ENCODE peak calls at places on chromosome 7, in four cellular contexts. A is GM12878, E is HepG2, P is K562. V is an unnamed sample.
A peak's percentile ranks its signal among the peaks of the same experiment; 100 is the strongest.

GRCh38 chr7:158413962-158414961 is 173.4 kb downstream of the PTPRN2 start:
- DNase-seq in A (no peak), E (no peak), P (peak; percentile 25), V (peak; percentile 21)

GRCh38 chr7:96636342-96636865 is 73.2 kb downstream of the SEM1 start:
- DNase-seq in A (no peak), E (no peak), P (no peak), V (no peak)

GRCh38 chr7:106563466-106564150 is 97.3 kb downstream of the CCDC71L start:
- DNase-seq in A (no peak), E (no peak), P (peak; percentile 65), V (no peak)

GRCh38 chr7:106891545-106892410 is 26.7 kb downstream of the PIK3CG start:
- DNase-seq in A (no peak), E (no peak), P (peak; percentile 44), V (no peak)

GRCh38 chr7:156722427-156722826 is 81.9 kb downstream of the RNF32 start:
- DNase-seq in A (no peak), E (no peak), P (no peak), V (no peak)

GRCh38 chr7:157151626-157152339 is 13.1 kb downstream of the UBE3C start:
- DNase-seq in A (no peak), E (no peak), P (no peak), V (no peak)

GRCh38 chr7:101878938-101879337 is 61.5 kb downstream of the CUX1 start:
- DNase-seq in A (no peak), E (no peak), P (no peak), V (no peak)

GRCh38 chr7:80088705-80089104 is 45.9 kb upstream of the GNAI1 start:
- DNase-seq in A (no peak), E (no peak), P (no peak), V (no peak)

GRCh38 chr7:155804897-155805825 is 7.1 kb downstream of the SHH start:
- DNase-seq in A (no peak), E (no peak), P (peak; percentile 79), V (peak; percentile 83)

GRCh38 chr7:128740996-128741395 is 1.8 kb downstream of the CALU start:
- DNase-seq in A (no peak), E (no peak), P (peak; percentile 44), V (no peak)

GRCh38 chr7:28904539-28905143 is 53.5 kb downstream of the TRIL start:
- DNase-seq in A (no peak), E (no peak), P (no peak), V (no peak)

GRCh38 chr7:137987563-137987962 is 14.3 kb downstream of the CREB3L2 start:
- DNase-seq in A (no peak), E (no peak), P (no peak), V (no peak)

GRCh38 chr7:137987968-137988367 is 13.9 kb downstream of the CREB3L2 start:
- DNase-seq in A (peak; percentile 61), E (no peak), P (no peak), V (no peak)

GRCh38 chr7:137990251-137990901 is 11.5 kb downstream of the CREB3L2 start:
- DNase-seq in A (no peak), E (no peak), P (no peak), V (no peak)

GRCh38 chr7:137989127-137989526 is 12.8 kb downstream of the CREB3L2 start:
- DNase-seq in A (no peak), E (no peak), P (no peak), V (no peak)

DNA sequence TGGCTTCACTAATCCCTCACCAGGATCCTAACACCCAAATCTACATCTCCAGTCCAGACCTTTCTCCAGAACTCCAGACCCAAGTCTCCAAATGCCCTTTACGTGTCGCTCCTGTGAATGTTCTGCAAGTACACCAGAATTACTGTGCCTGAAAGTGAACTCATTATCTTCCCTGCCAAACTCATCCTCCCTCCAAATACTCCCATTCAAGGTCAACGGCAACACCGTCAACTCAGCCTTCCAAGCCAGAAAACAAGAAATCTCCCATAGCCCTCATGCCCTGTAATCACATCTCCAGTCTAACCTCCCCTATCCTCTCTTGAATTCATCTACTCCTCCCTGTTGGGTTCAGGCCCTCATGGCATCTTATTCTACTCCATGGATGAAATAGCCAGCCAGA is 12.3 kb downstream of the CREB3L2 start:
- DNase-seq in A (no peak), E (no peak), P (no peak), V (no peak)
- H3K4me1 ChIP-seq in A (peaks cover 73% of the 10 kb centered on the region), E (peaks cover 100% of the 10 kb centered on the region), P (peaks cover 78% of the 10 kb centered on the region), V (peaks cover 17% of the 10 kb centered on the region)

GRCh38 chr7:45198986-45199385 is 41.4 kb downstream of the RAMP3 start:
- DNase-seq in A (no peak), E (no peak), P (no peak), V (no peak)

GRCh38 chr7:45203459-45203858 is 45.9 kb downstream of the RAMP3 start:
- DNase-seq in A (no peak), E (no peak), P (no peak), V (no peak)

GRCh38 chr7:45202618-45203017 is 45.0 kb downstream of the RAMP3 start:
- DNase-seq in A (no peak), E (no peak), P (no peak), V (no peak)

GRCh38 chr7:45199506-45199905 is 41.9 kb downstream of the RAMP3 start:
- DNase-seq in A (no peak), E (no peak), P (no peak), V (no peak)

DNA sequence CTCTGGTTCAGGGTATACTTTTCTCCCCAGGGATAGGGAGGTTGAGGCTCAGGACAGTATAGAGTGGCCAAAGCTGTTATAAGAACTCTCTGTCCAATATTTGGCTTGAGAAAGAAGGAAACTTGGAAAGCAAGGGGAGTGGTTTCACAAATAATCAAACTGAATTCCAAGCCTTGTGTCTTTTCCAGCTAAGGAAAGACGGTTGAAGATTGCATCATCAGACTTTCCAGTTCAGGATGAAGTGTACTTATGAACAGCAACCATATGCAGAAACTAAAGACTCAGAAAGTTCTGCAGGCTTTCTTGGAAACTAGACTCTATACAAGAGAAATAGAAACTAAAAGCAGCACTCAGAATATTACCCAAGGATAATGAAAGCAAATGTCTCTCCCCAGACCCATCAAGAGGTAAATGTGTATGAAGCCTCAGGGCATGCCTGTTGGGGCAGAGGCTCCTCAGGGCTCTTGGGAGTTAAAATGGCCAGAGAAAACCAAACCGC is 46.4 kb downstream of the RAMP3 start:
- DNase-seq in A (peak; percentile 9), E (no peak), P (no peak), V (no peak)
- TF ChIP-seq RFX5 in A (no peak), E (no peak), P (no peak), V (no peak)

GRCh38 chr7:69438584-69438983 is 159.7 kb upstream of the AUTS2 start:
- DNase-seq in A (no peak), E (no peak), P (no peak), V (no peak)

GRCh38 chr7:69436944-69437343 is 161.3 kb upstream of the AUTS2 start:
- DNase-seq in A (no peak), E (no peak), P (no peak), V (no peak)

GRCh38 chr7:69443136-69443535 is 155.1 kb upstream of the AUTS2 start:
- DNase-seq in A (no peak), E (no peak), P (no peak), V (no peak)

GRCh38 chr7:69439040-69439439 is 159.2 kb upstream of the AUTS2 start:
- DNase-seq in A (no peak), E (no peak), P (no peak), V (no peak)

DNA sequence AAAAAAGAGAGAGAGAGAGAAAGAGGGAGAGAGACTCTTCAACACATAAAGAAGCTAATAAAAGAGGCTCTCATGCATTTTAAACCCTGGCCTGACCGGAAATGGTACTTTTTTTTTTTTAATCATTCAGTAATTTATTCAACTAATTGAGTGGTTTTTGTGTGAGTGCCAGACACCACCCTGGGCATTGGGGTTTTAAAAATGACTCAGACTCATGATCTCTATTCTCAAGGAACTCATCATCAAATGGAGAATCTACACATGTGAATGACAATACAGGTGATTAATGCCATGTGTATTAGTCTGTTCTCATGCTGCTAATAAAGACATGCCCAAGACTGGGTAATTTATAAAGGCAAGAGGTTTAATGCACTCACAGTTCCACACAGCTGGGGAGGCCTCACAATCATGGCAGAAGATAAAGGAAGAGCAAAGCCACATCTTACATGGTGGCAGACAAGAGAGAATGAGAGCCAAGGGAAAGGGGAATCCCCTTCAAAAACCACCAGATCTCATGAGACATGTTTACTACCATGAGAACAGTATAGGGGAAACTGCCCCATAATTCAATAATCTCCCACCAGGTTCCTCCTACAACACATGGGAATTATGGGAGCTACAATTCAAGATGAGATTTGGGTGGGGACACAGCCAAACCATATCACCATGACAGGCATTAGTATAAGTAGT is 158.5 kb upstream of the AUTS2 start:
- DNase-seq in A (peak; percentile 55), E (no peak), P (no peak), V (no peak)
- TF ChIP-seq JUNB in A (no peak), E (no peak), P (no peak), V (no peak)

GRCh38 chr7:100544949-100545635 is 6.1 kb downstream of the AGFG2 start:
- DNase-seq in A (no peak), E (peak; percentile 86), P (no peak), V (no peak)
- H3K4me1 ChIP-seq in A (peaks cover 72% of the 10 kb centered on the region), E (peaks cover 87% of the 10 kb centered on the region), P (peaks cover 70% of the 10 kb centered on the region), V (peaks cover 82% of the 10 kb centered on the region)

DNA sequence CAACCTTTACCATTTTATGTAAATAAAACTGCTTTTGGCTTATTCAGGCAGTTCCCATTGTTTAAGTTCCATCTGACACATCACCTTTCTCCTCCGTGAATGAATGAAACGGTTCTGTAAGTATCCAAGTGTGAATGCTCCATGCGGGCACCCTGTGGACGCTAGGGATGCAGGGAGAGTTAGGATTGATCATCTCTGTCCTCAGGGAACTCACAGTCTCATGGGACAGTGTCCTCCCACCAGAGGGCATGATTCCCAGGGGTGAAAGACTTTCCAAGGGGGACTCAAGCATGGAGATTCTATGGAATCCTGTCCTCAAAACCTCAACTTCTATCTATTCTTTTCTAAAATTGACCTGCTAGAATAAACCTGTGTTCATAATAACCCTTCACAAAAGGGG is 98.8 kb downstream of the HECW1 start:
- DNase-seq in A (no peak), E (peak; percentile 3), P (no peak), V (peak; percentile 25)
- TF ChIP-seq RFX5 in A (no peak), E (no peak), P (no peak), V (no peak)

DNA sequence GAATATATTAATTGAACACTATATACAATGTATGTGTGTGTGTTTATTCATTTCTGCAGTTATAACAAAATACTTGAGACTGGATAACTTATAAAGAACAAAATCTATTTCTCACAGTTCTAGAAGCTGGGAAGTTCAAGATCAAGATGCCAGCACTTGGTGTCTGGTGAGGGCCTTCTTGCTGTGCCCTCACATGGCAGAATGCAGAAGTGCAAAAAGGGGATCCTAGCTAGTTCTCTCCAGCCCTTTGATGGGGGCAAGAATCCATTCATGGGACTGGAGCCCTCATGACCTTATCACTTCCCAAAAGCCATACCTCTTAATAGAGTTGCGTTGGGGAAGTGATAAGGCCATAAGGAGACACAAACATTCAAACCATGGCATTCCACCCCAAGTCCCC is 8.4 kb downstream of the GRB10 start:
- DNase-seq in A (no peak), E (no peak), P (no peak), V (no peak)
- TF ChIP-seq JUNB in A (no peak), E (no peak), P (no peak), V (no peak)

GRCh38 chr7:132275811-132276210 is 300.5 kb downstream of the PLXNA4 start:
- DNase-seq in A (no peak), E (no peak), P (no peak), V (no peak)

GRCh38 chr7:132276252-132276651 is 300.0 kb downstream of the PLXNA4 start:
- DNase-seq in A (no peak), E (no peak), P (no peak), V (no peak)

GRCh38 chr7:132276986-132277716 is 299.1 kb downstream of the PLXNA4 start:
- DNase-seq in A (no peak), E (no peak), P (no peak), V (peak; percentile 77)

GRCh38 chr7:132272763-132273371 is 303.4 kb downstream of the PLXNA4 start:
- DNase-seq in A (no peak), E (no peak), P (no peak), V (no peak)

GRCh38 chr7:132275384-132275783 is 300.9 kb downstream of the PLXNA4 start:
- DNase-seq in A (no peak), E (no peak), P (no peak), V (no peak)
- H3K4me1 ChIP-seq in A (no peaks in the 10 kb centered on the region), E (no peaks in the 10 kb centered on the region), P (no peaks in the 10 kb centered on the region), V (peaks cover 51% of the 10 kb centered on the region)